ENCODE peak calls at places on chromosomes 7 and 10, in five cellular contexts. Q is HFF-Myc, Y is GM12864, C is cardiac muscle cell, Z is LNCaP clone FGC. V is an unnamed sample.

GRCh38 chr10:110531687-110532086 is 34.0 kb downstream of the DUSP5 start:
- DNase-seq in Q (no peak), Y (no peak), C (no peak), Z (no peak), V (no peak)

GRCh38 chr7:2082357-2083038 is 150.2 kb downstream of the MAD1L1 start:
- DNase-seq in Q (no peak), Y (no peak), C (peak), Z (no peak), V (no peak)

GRCh38 chr10:77333610-77334340 is 303.8 kb downstream of the KCNMA1 start:
- DNase-seq in Q (no peak), Y (no peak), C (no peak), Z (no peak), V (no peak)

GRCh38 chr7:129186749-129187260 is 1.6 kb upstream of the SMO start:
- DNase-seq in Q (no peak), Y (no peak), C (no peak), Z (no peak), V (no peak)

GRCh38 chr7:99407849-99408346 is 499 bp downstream of the PDAP1 start:
- DNase-seq in Q (no peak), Y (no peak), C (peak), Z (peak), V (peak)

GRCh38 chr7:28871083-28871482 is 87.0 kb downstream of the TRIL start:
- DNase-seq in Q (no peak), Y (no peak), C (no peak), Z (no peak), V (no peak)

GRCh38 chr10:96842896-96843723 is 11.0 kb downstream of the LCOR start:
- DNase-seq in Q (no peak), Y (no peak), C (peak), Z (no peak), V (no peak)

GRCh38 chr7:150340875-150341262 is 560 bp downstream of the RARRES2 start:
- DNase-seq in Q (no peak), Y (no peak), C (no peak), Z (no peak), V (no peak)

GRCh38 chr7:140924019-140924820 is 509 bp downstream of the BRAF start:
- DNase-seq in Q (peak), Y (peak), C (peak), Z (no peak), V (peak)

GRCh38 chr10:85862771-85863170 is 503.8 kb downstream of the GRID1 start:
- DNase-seq in Q (no peak), Y (no peak), C (no peak), Z (no peak), V (no peak)

GRCh38 chr7:105664816-105665525 is 83.7 kb upstream of the EFCAB10 start:
- DNase-seq in Q (no peak), Y (no peak), C (peak), Z (no peak), V (no peak)

GRCh38 chr7:116952640-116953371 is 495 bp upstream of the ST7 start:
- DNase-seq in Q (no peak), Y (no peak), C (peak), Z (no peak), V (peak)

GRCh38 chr10:2744547-2745212 is 322.7 kb upstream of the PFKP start:
- DNase-seq in Q (no peak), Y (no peak), C (no peak), Z (no peak), V (peak)

GRCh38 chr7:107982918-107983389 is 20.0 kb downstream of the LAMB1 start:
- DNase-seq in Q (no peak), Y (no peak), C (no peak), Z (peak), V (no peak)

GRCh38 chr10:6400331-6400730 is 179.7 kb downstream of the PRKCQ start:
- DNase-seq in Q (no peak), Y (no peak), C (no peak), Z (no peak), V (no peak)

GRCh38 chr7:131012477-131013031 is 278.5 kb upstream of the KLF14 start:
- DNase-seq in Q (no peak), Y (no peak), C (no peak), Z (no peak), V (no peak)

GRCh38 chr10:11869211-11869610 is 46.1 kb downstream of the PROSER2 start:
- DNase-seq in Q (no peak), Y (no peak), C (no peak), Z (no peak), V (no peak)

GRCh38 chr10:48632166-48632565 is 27.3 kb upstream of the ARHGAP22 start:
- DNase-seq in Q (no peak), Y (no peak), C (no peak), Z (no peak), V (no peak)

GRCh38 chr7:117873056-117873932 is at the start of gene CTTNBP2:
- DNase-seq in Q (no peak), Y (no peak), C (peak), Z (no peak), V (peak)

GRCh38 chr7:102291916-102292267 is 5.2 kb downstream of the SH2B2 start:
- DNase-seq in Q (no peak), Y (no peak), C (no peak), Z (no peak), V (no peak)

GRCh38 chr10:100808851-100809250 is 63.5 kb downstream of the PAX2 start:
- DNase-seq in Q (no peak), Y (no peak), C (no peak), Z (no peak), V (no peak)

GRCh38 chr7:69429817-69430501 is 168.3 kb upstream of the AUTS2 start:
- DNase-seq in Q (no peak), Y (no peak), C (peak), Z (no peak), V (no peak)

GRCh38 chr7:65269150-65269856 is 104.4 kb upstream of the ZNF92 start:
- DNase-seq in Q (peak), Y (no peak), C (peak), Z (no peak), V (peak)
- TF ChIP-seq CTCF in Q (no peak), Y (no peak), C (no peak), Z (no peak), V (no peak)

GRCh38 chr10:73769396-73769795 is 12.5 kb upstream of the CHCHD1 start:
- DNase-seq in Q (no peak), Y (no peak), C (no peak), Z (no peak), V (no peak)
- TF ChIP-seq CTCF in Q (no peak), Y (no peak), C (no peak), Z (no peak), V (no peak)

GRCh38 chr7:153381275-153382119 is 621.9 kb downstream of the ACTR3B start:
- DNase-seq in Q (no peak), Y (no peak), C (no peak), Z (no peak), V (peak)
- TF ChIP-seq CTCF in Q (peak), Y (peak), C (no peak), Z (peak), V (peak)

DNA sequence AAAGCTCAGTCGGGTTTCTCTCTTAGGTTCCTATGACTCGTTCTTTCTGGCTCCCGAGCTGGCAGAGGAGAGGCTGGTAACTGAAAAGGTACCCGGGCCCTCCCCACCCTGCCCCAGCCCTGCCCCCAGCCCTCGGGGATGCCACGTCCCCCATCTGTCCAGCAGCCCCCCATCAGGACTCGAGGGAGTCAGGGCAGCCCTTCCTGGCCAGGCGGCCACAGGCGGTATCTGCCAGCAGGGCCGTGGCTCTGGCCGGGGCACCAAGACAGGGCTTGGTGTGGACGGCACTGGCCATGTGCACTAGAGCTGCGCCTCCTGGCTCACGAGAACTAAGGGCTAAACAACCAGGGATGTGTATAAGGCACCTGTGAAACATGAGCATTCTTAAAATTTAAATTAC is 29.7 kb downstream of the KNDC1 start:
- DNase-seq in Q (no peak), Y (no peak), C (no peak), Z (no peak), V (no peak)
- TF ChIP-seq CTCF in Q (no peak), Y (no peak), C (no peak), Z (no peak), V (no peak)

GRCh38 chr7:50703654-50704053 is 79.0 kb downstream of the GRB10 start:
- DNase-seq in Q (no peak), Y (no peak), C (no peak), Z (no peak), V (no peak)

GRCh38 chr7:50704844-50705243 is 77.9 kb downstream of the GRB10 start:
- DNase-seq in Q (no peak), Y (no peak), C (no peak), Z (no peak), V (no peak)

GRCh38 chr7:50707607-50708006 is 75.1 kb downstream of the GRB10 start:
- DNase-seq in Q (no peak), Y (no peak), C (no peak), Z (no peak), V (no peak)

GRCh38 chr7:50709151-50709550 is 73.5 kb downstream of the GRB10 start:
- DNase-seq in Q (no peak), Y (no peak), C (no peak), Z (no peak), V (no peak)

DNA sequence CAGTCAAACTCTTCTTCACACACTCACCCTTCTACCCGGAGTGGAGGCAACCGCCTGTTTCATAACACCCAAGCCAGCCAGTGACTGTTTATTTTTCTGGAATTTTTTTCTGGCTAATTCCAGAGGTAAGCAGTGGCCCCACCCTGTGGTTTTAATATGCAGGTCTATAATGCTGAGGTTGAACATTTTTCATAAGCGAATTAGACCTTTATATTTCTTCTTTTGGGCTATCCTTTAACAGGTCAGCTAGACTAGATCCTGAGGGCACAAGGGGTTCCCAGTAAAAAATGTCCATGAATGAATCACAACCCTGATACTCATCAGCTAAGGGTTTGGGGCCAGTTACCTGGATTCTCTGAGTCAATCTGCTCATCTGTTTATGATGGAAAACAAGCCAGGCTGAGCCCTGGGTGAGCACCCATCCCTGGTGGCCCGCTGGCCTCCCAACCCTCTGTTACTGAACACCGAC is 76.2 kb downstream of the GRB10 start:
- DNase-seq in Q (no peak), Y (no peak), C (no peak), Z (no peak), V (no peak)
- TF ChIP-seq CTCF in Q (no peak), Y (no peak), C (no peak), Z (no peak), V (no peak)

DNA sequence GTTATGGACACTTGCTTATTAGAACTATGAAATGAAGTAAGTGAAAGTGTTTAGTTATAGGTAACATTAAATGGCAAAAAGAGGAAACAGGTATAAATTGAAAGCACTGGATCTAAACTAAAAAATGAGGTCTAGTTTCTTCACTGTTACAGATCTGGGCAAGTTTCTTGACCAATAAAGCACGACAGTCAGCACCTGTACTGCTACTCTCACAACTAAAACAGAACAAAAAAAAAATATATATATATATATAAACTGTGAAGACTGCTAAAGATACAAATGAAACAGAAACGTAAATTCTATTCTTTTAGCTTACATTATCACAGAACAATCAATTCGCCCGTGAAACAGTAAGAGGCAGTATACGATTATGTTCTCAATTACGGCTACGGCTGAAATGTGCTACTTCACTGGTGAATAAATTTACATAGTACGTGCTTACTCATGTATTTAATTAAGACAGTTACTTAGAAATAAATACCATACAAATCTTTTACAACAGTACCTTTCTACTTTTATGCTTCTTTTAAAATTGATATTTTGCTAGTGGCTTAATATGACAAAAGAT is 4.2 kb downstream of the AHR start:
- DNase-seq in Q (no peak), Y (no peak), C (peak), Z (no peak), V (peak)
- TF ChIP-seq CTCF in Q (peak), Y (peak), C (peak), Z (peak), V (peak)

GRCh38 chr10:45135836-45136235 is 135.1 kb downstream of the ZNF22 start:
- DNase-seq in Q (no peak), Y (no peak), C (no peak), Z (no peak), V (no peak)
- TF ChIP-seq CTCF in Q (no peak), Y (no peak), C (no peak), Z (no peak), V (no peak)

V was measured in GM12865.